ENCODE peak calls at places on chromosomes 4 and X, in eight cellular contexts. V is AG04450; G is NCI-H345; I is CD8-positive, alpha-beta memory T cell; Q is endothelial cell; M is A172; K is GM13976; F is right lobe of liver. Z is an unnamed sample.

GRCh38 chr4:26030260-26030667 is 116.2 kb downstream of the SMIM20 start:
- DNase-seq in V (no peak), G (no peak), I (no peak), Q (no peak), M (no peak), K (no peak), F (no peak), Z (no peak)

GRCh38 chr4:137394000-137394399 is 138.3 kb downstream of the PCDH18 start:
- DNase-seq in V (no peak), G (no peak), I (no peak), Q (no peak), M (no peak), K (no peak), F (no peak), Z (no peak)

GRCh38 chr4:57077550-57078311 is 32.5 kb downstream of the IGFBP7 start:
- DNase-seq in V (no peak), G (no peak), I (no peak), Q (no peak), M (peak), K (no peak), F (no peak), Z (peak)

GRCh38 chrX:103254921-103255455 is at the start of gene TCEAL8:
- DNase-seq in V (peak), G (peak), I (peak), Q (peak), M (peak), K (peak), F (peak), Z (peak)

GRCh38 chr4:159069922-159070321 is 33.0 kb upstream of the RAPGEF2 start:
- DNase-seq in V (no peak), G (no peak), I (no peak), Q (no peak), M (no peak), K (no peak), F (no peak), Z (peak)

GRCh38 chr4:150094676-150095075 is 16.4 kb downstream of the DCLK2 start:
- DNase-seq in V (no peak), G (no peak), I (no peak), Q (no peak), M (no peak), K (no peak), F (no peak), Z (no peak)

GRCh38 chrX:40465735-40466551 is 114.8 kb upstream of the ATP6AP2 start:
- DNase-seq in V (no peak), G (no peak), I (no peak), Q (no peak), M (no peak), K (no peak), F (no peak), Z (no peak)

GRCh38 chr4:88643932-88644331 is 51.7 kb downstream of the HERC3 start:
- DNase-seq in V (no peak), G (no peak), I (no peak), Q (no peak), M (no peak), K (no peak), F (no peak), Z (no peak)

GRCh38 chr4:124803641-124804040 is 91.1 kb upstream of the ANKRD50 start:
- DNase-seq in V (no peak), G (no peak), I (no peak), Q (no peak), M (no peak), K (no peak), F (no peak), Z (no peak)

GRCh38 chr4:147617841-147618421 is 734 bp downstream of the TMEM184C start:
- DNase-seq in V (no peak), G (no peak), I (no peak), Q (no peak), M (no peak), K (peak), F (no peak), Z (no peak)

GRCh38 chrX:151966236-151966635 is 8.2 kb downstream of the GABRE start:
- DNase-seq in V (no peak), G (no peak), I (no peak), Q (no peak), M (no peak), K (no peak), F (no peak), Z (no peak)

GRCh38 chrX:48890934-48891401 is 6.6 kb downstream of the TIMM17B start:
- DNase-seq in V (no peak), G (peak), I (no peak), Q (peak), M (no peak), K (peak), F (no peak), Z (no peak)

GRCh38 chrX:10169180-10169579 is 12.4 kb downstream of the CLCN4 start:
- DNase-seq in V (no peak), G (no peak), I (no peak), Q (no peak), M (no peak), K (no peak), F (no peak), Z (no peak)